ENCODE peak calls at places on chromosomes 12 and 14, in four cellular contexts. One of them, this sample, is unnamed.

GRCh38 chr12:2338381-2338780 is 285.6 kb downstream of the CACNA1C start:
- DNase-seq in pancreas: no peak
- DNase-seq in mucosa of descending colon: no peak
- DNase-seq in astrocyte of the spinal cord: no peak
- DNase-seq in this sample: no peak

GRCh38 chr12:100170313-100170858 is 27.7 kb upstream of the BLTP3B start:
- DNase-seq in pancreas: no peak
- DNase-seq in mucosa of descending colon: no peak
- DNase-seq in astrocyte of the spinal cord: no peak
- DNase-seq in this sample: no peak

GRCh38 chr12:31431721-31432120 is 105.8 kb upstream of the SINHCAF start:
- DNase-seq in pancreas: no peak
- DNase-seq in mucosa of descending colon: no peak
- DNase-seq in astrocyte of the spinal cord: no peak
- DNase-seq in this sample: no peak

GRCh38 chr12:78229491-78230209 is 399.0 kb downstream of the NAV3 start:
- DNase-seq in pancreas: peak; percentile 24
- DNase-seq in mucosa of descending colon: no peak
- DNase-seq in astrocyte of the spinal cord: peak; percentile 45
- DNase-seq in this sample: no peak

GRCh38 chr14:22483863-22484593 is 105.0 kb downstream of the DAD1 start:
- DNase-seq in pancreas: no peak
- DNase-seq in mucosa of descending colon: no peak
- DNase-seq in astrocyte of the spinal cord: peak; percentile 67
- DNase-seq in this sample: no peak

GRCh38 chr14:57073986-57074385 is 194.7 kb downstream of the EXOC5 start:
- DNase-seq in pancreas: no peak
- DNase-seq in mucosa of descending colon: no peak
- DNase-seq in astrocyte of the spinal cord: no peak
- DNase-seq in this sample: no peak

GRCh38 chr14:23406244-23406643 is 1.8 kb downstream of the MYH6 start:
- DNase-seq in pancreas: no peak
- DNase-seq in mucosa of descending colon: no peak
- DNase-seq in astrocyte of the spinal cord: no peak
- DNase-seq in this sample: no peak

GRCh38 chr14:77014004-77014604 is 14.4 kb downstream of the IRF2BPL start:
- DNase-seq in pancreas: peak; percentile 81
- DNase-seq in mucosa of descending colon: no peak
- DNase-seq in astrocyte of the spinal cord: no peak
- DNase-seq in this sample: no peak

GRCh38 chr12:14399871-14400270 is 34.4 kb downstream of the ATF7IP start:
- DNase-seq in pancreas: no peak
- DNase-seq in mucosa of descending colon: no peak
- DNase-seq in astrocyte of the spinal cord: peak; percentile 73
- DNase-seq in this sample: no peak

GRCh38 chr12:93602897-93603668 is 30.6 kb downstream of the SOCS2 start:
- DNase-seq in pancreas: no peak
- DNase-seq in mucosa of descending colon: no peak
- DNase-seq in astrocyte of the spinal cord: no peak
- DNase-seq in this sample: no peak

GRCh38 chr14:99479903-99480855 is 480 bp downstream of the SETD3 start:
- DNase-seq in pancreas: peak; percentile 56
- DNase-seq in mucosa of descending colon: peak; percentile 81
- DNase-seq in astrocyte of the spinal cord: peak; percentile 63
- DNase-seq in this sample: peak; percentile 18

GRCh38 chr12:51548241-51548640 is 42.8 kb upstream of the SCN8A start:
- DNase-seq in pancreas: no peak
- DNase-seq in mucosa of descending colon: no peak
- DNase-seq in astrocyte of the spinal cord: no peak
- DNase-seq in this sample: no peak

GRCh38 chr14:57161583-57161982 is 107.1 kb downstream of the EXOC5 start:
- DNase-seq in pancreas: no peak
- DNase-seq in mucosa of descending colon: no peak
- DNase-seq in astrocyte of the spinal cord: no peak
- DNase-seq in this sample: no peak

GRCh38 chr12:49674318-49674985 is 32.8 kb downstream of the FMNL3 start:
- DNase-seq in pancreas: no peak
- DNase-seq in mucosa of descending colon: no peak
- DNase-seq in astrocyte of the spinal cord: peak; percentile 45
- DNase-seq in this sample: peak; percentile 24

GRCh38 chr12:20492251-20492728 is 124.0 kb downstream of the PDE3A start:
- DNase-seq in pancreas: no peak
- DNase-seq in mucosa of descending colon: no peak
- DNase-seq in astrocyte of the spinal cord: peak; percentile 60
- DNase-seq in this sample: no peak

GRCh38 chr14:101226265-101226602 is 322.7 kb upstream of the RTL1 start:
- DNase-seq in pancreas: no peak
- DNase-seq in mucosa of descending colon: no peak
- DNase-seq in astrocyte of the spinal cord: no peak
- DNase-seq in this sample: no peak

GRCh38 chr14:21191809-21192446 is 36.1 kb upstream of the OR5AU1 start:
- DNase-seq in pancreas: peak; percentile 60
- DNase-seq in mucosa of descending colon: peak; percentile 88
- DNase-seq in astrocyte of the spinal cord: no peak
- DNase-seq in this sample: no peak

GRCh38 chr14:52012635-52013034 is 23.3 kb downstream of the RTRAF start:
- DNase-seq in pancreas: peak; percentile 48
- DNase-seq in mucosa of descending colon: no peak
- DNase-seq in astrocyte of the spinal cord: peak; percentile 58
- DNase-seq in this sample: no peak

GRCh38 chr12:12540261-12541013 is 22.2 kb downstream of the DUSP16 start:
- DNase-seq in pancreas: no peak
- DNase-seq in mucosa of descending colon: no peak
- DNase-seq in astrocyte of the spinal cord: no peak
- DNase-seq in this sample: no peak

GRCh38 chr12:1885082-1885596 is 33.3 kb downstream of the CACNA2D4 start:
- DNase-seq in pancreas: no peak
- DNase-seq in mucosa of descending colon: no peak
- DNase-seq in astrocyte of the spinal cord: no peak
- DNase-seq in this sample: no peak

GRCh38 chr12:46088040-46088439 is 97.7 kb upstream of the SCAF11 start:
- DNase-seq in pancreas: no peak
- DNase-seq in mucosa of descending colon: no peak
- DNase-seq in astrocyte of the spinal cord: no peak
- DNase-seq in this sample: no peak

DNA sequence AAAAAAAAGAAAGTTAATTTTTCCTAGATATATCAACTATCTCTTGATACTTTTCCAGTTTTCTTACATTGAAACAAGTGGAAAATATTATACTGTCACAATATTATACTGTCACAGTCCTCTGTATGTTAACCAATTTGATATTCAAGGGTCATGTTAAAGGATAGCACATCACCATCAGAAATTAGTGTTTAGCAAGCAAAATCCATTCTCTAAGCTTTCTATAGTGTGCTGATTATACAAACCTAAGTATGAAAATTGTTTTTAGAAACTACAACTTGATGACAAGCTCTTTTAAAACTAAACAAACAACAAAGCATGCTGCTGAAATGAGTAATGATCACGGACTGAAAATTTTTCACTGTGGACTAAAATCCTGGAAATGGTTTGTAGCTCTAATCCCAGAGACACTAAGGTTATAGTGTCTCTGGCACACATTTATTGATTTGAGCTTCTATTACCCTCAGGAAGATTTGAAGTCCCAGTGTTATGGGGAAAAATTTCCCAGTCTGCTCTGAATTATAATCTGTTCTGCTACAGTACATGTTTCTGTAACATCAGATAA is 9.7 kb downstream of the SPTSSA start:
- DNase-seq in pancreas: no peak
- DNase-seq in mucosa of descending colon: no peak
- DNase-seq in astrocyte of the spinal cord: no peak
- DNase-seq in this sample: no peak
- H3K4me3 ChIP-seq in pancreas: no peak overlapping the region
- H3K4me3 ChIP-seq in mucosa of descending colon: no peak overlapping the region
- H3K4me3 ChIP-seq in astrocyte of the spinal cord: no peak overlapping the region
- H3K4me3 ChIP-seq in this sample: no peak overlapping the region

GRCh38 chr12:68334136-68334535 is 2.0 kb upstream of the MDM1 start:
- DNase-seq in pancreas: no peak
- DNase-seq in mucosa of descending colon: no peak
- DNase-seq in astrocyte of the spinal cord: no peak
- DNase-seq in this sample: no peak
- TF ChIP-seq CTCF in pancreas: no peak
- TF ChIP-seq CTCF in mucosa of descending colon: no peak
- TF ChIP-seq CTCF in astrocyte of the spinal cord: peak; percentile 13
- TF ChIP-seq CTCF in this sample: no peak

GRCh38 chr12:27382924-27383323 is 50.3 kb downstream of the BMAL2 start:
- DNase-seq in pancreas: no peak
- DNase-seq in mucosa of descending colon: no peak
- DNase-seq in astrocyte of the spinal cord: no peak
- DNase-seq in this sample: no peak
- H3K4me3 ChIP-seq in pancreas: no peak overlapping the region
- H3K4me3 ChIP-seq in mucosa of descending colon: no peak overlapping the region
- H3K4me3 ChIP-seq in astrocyte of the spinal cord: no peak overlapping the region
- H3K4me3 ChIP-seq in this sample: no peak overlapping the region

DNA sequence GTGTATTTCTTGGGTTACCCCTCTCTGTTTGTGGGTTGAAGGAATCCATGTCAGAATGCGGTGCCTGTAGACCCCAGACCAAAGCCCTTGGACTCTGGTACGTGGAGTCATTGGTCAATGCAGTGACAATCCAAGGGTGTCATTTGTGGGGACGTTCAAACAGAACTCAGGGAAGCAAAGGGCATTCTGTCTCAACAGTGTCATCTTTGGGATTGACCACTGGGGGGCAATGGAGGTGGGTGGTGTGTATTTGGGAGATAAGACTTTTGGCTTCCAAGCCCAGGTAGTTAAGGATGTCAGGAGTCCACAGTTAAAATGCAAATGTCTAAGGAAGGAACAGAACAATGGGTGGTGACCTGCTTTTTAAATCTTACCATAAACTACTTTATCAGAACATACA is 54.6 kb upstream of the CCDC175 start:
- DNase-seq in pancreas: no peak
- DNase-seq in mucosa of descending colon: no peak
- DNase-seq in astrocyte of the spinal cord: no peak
- DNase-seq in this sample: no peak
- TF ChIP-seq CTCF in pancreas: no peak
- TF ChIP-seq CTCF in mucosa of descending colon: no peak
- TF ChIP-seq CTCF in astrocyte of the spinal cord: peak; percentile 36
- TF ChIP-seq CTCF in this sample: peak; percentile 47

DNA sequence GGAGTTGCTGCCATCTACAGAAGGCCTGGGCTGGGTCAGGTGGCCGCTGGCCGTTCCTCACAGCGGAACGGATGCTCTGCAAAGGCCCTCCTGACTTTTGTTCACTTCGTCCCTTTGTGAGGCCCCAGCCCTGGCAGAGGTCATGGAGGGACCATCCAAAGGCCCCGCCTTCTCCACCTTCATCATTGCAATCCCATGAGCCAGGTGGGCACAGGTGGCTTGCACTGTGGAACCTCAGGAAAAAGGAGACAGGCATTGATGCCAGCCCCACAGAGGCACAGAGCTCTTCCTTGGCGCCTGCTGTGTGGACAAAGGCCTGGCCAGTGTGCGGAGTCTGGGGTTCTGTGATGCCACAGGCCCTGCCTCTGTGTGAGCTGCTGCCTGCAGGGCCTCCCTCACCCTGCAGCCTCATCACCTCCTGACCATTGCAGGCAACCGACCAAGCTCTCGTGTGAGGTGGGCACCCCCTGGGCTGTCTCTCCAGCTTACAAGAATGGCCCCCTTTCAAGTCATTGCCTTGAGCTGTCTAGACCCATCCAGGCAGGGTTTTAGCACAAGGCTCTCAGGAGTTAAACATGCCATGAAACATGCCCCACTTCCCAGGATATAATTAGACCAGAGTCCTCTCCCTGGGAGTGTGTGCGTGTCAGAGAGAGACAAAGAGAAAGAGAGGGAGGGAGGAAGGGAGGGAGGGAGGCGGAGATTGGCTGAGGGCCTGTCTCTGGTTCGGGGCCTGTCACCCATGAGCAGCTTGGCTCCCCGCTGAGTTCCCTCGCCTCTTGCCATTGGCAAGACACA is 19.3 kb downstream of the NFKBIA start:
- DNase-seq in pancreas: peak; percentile 62
- DNase-seq in mucosa of descending colon: peak; percentile 78
- DNase-seq in astrocyte of the spinal cord: peak; percentile 93
- DNase-seq in this sample: peak; percentile 73
- H3K4me3 ChIP-seq in pancreas: no peak overlapping the region
- H3K4me3 ChIP-seq in mucosa of descending colon: no peak overlapping the region
- H3K4me3 ChIP-seq in astrocyte of the spinal cord: no peak overlapping the region
- H3K4me3 ChIP-seq in this sample: no peak overlapping the region

GRCh38 chr14:90781344-90781761 is 34.9 kb downstream of the TTC7B start:
- DNase-seq in pancreas: no peak
- DNase-seq in mucosa of descending colon: no peak
- DNase-seq in astrocyte of the spinal cord: peak; percentile 82
- DNase-seq in this sample: peak; percentile 87
- TF ChIP-seq CTCF in pancreas: no peak
- TF ChIP-seq CTCF in mucosa of descending colon: no peak
- TF ChIP-seq CTCF in astrocyte of the spinal cord: no peak
- TF ChIP-seq CTCF in this sample: no peak

DNA sequence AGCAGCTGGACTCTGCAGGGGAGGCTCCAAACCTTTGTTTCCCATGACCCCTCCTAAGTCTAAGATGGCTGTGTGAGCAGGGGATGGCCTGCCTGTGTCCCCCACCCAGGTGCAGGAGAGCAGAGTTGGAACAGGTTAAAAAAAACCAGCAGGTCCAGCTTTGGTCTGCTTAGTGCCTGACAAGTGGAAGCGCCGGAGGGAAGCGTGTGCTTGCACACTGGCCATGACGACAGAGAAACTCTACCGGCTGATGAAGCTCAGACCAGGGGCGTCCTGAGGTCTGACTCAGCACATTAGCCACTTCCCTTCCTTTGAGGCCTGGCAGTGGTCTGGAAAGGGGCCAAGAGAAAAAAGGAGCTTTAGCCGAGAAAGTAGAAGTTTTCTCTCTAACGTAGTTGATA is 280.1 kb downstream of the VRK1 start:
- DNase-seq in pancreas: no peak
- DNase-seq in mucosa of descending colon: no peak
- DNase-seq in astrocyte of the spinal cord: peak; percentile 94
- DNase-seq in this sample: peak; percentile 95
- H3K4me3 ChIP-seq in pancreas: no peak overlapping the region
- H3K4me3 ChIP-seq in mucosa of descending colon: no peak overlapping the region
- H3K4me3 ChIP-seq in astrocyte of the spinal cord: no peak overlapping the region
- H3K4me3 ChIP-seq in this sample: no peak overlapping the region

GRCh38 chr12:109926488-109927210 is 26.6 kb downstream of the TCHP start:
- DNase-seq in pancreas: no peak
- DNase-seq in mucosa of descending colon: no peak
- DNase-seq in astrocyte of the spinal cord: no peak
- DNase-seq in this sample: no peak

GRCh38 chr12:109925185-109925835 is 25.2 kb downstream of the TCHP start:
- DNase-seq in pancreas: no peak
- DNase-seq in mucosa of descending colon: no peak
- DNase-seq in astrocyte of the spinal cord: no peak
- DNase-seq in this sample: no peak

GRCh38 chr12:109930028-109930800 is 30.1 kb downstream of the TCHP start:
- DNase-seq in pancreas: peak; percentile 62
- DNase-seq in mucosa of descending colon: no peak
- DNase-seq in astrocyte of the spinal cord: no peak
- DNase-seq in this sample: no peak

GRCh38 chr12:109928058-109928656 is 28.1 kb downstream of the TCHP start:
- DNase-seq in pancreas: no peak
- DNase-seq in mucosa of descending colon: no peak
- DNase-seq in astrocyte of the spinal cord: no peak
- DNase-seq in this sample: no peak

GRCh38 chr12:109927622-109928021 is 27.5 kb downstream of the TCHP start:
- DNase-seq in pancreas: no peak
- DNase-seq in mucosa of descending colon: no peak
- DNase-seq in astrocyte of the spinal cord: no peak
- DNase-seq in this sample: no peak
- TF ChIP-seq CTCF in pancreas: no peak
- TF ChIP-seq CTCF in mucosa of descending colon: peak; percentile 29
- TF ChIP-seq CTCF in astrocyte of the spinal cord: peak; percentile 81
- TF ChIP-seq CTCF in this sample: peak; percentile 76

GRCh38 chr12:57618966-57619433 is 7.8 kb downstream of the ARHGEF25 start:
- DNase-seq in pancreas: no peak
- DNase-seq in mucosa of descending colon: no peak
- DNase-seq in astrocyte of the spinal cord: no peak
- DNase-seq in this sample: no peak
- H3K4me3 ChIP-seq in pancreas: no peak overlapping the region
- H3K4me3 ChIP-seq in mucosa of descending colon: no peak overlapping the region
- H3K4me3 ChIP-seq in astrocyte of the spinal cord: no peak overlapping the region
- H3K4me3 ChIP-seq in this sample: no peak overlapping the region